ENCODE peak calls at places on chromosomes 7 and 10, in four cellular contexts. One of them, this sample, is unnamed. For H3K4me1, the result is how much of the 10 kb centered on the place peaks cover.

GRCh38 chr10:90289037-90289436 is 568.8 kb downstream of the HTR7 start:
- DNase-seq in BE2C: no peak
- DNase-seq in OCI-LY7: no peak
- DNase-seq in tibial nerve: no peak
- DNase-seq in this sample: no peak

GRCh38 chr10:22599048-22599561 is 115.3 kb downstream of the PIP4K2A start:
- DNase-seq in BE2C: no peak
- DNase-seq in tibial nerve: no peak
- DNase-seq in OCI-LY7: no peak
- DNase-seq in this sample: no peak

GRCh38 chr10:37434091-37434490 is 308.7 kb downstream of the ANKRD30A start:
- DNase-seq in OCI-LY7: no peak
- DNase-seq in BE2C: no peak
- DNase-seq in tibial nerve: no peak
- DNase-seq in this sample: no peak

GRCh38 chr10:123890246-123890645 is 1.4 kb downstream of the CPXM2 start:
- DNase-seq in tibial nerve: no peak
- DNase-seq in BE2C: no peak
- DNase-seq in OCI-LY7: no peak
- DNase-seq in this sample: no peak

GRCh38 chr7:87110778-87111177 is 41.5 kb upstream of the DMTF1 start:
- DNase-seq in tibial nerve: no peak
- DNase-seq in OCI-LY7: no peak
- DNase-seq in BE2C: no peak
- DNase-seq in this sample: no peak

GRCh38 chr10:117537436-117537903 is 5.1 kb upstream of the EMX2 start:
- DNase-seq in tibial nerve: no peak
- DNase-seq in OCI-LY7: no peak
- DNase-seq in BE2C: peak
- DNase-seq in this sample: peak

GRCh38 chr10:109114578-109114977 is 808.7 kb downstream of the XPNPEP1 start:
- DNase-seq in tibial nerve: no peak
- DNase-seq in BE2C: no peak
- DNase-seq in OCI-LY7: no peak
- DNase-seq in this sample: no peak

GRCh38 chr7:79284226-79284625 is 169.2 kb downstream of the MAGI2 start:
- DNase-seq in tibial nerve: no peak
- DNase-seq in BE2C: no peak
- DNase-seq in OCI-LY7: no peak
- DNase-seq in this sample: no peak

GRCh38 chr10:36446873-36447272 is 678.5 kb upstream of the ANKRD30A start:
- DNase-seq in tibial nerve: no peak
- DNase-seq in OCI-LY7: no peak
- DNase-seq in BE2C: peak
- DNase-seq in this sample: peak

GRCh38 chr10:16916496-16916895 is 99.3 kb upstream of the RSU1 start:
- DNase-seq in tibial nerve: no peak
- DNase-seq in BE2C: no peak
- DNase-seq in OCI-LY7: no peak
- DNase-seq in this sample: no peak

GRCh38 chr10:16913266-16913665 is 96.0 kb upstream of the RSU1 start:
- DNase-seq in BE2C: no peak
- DNase-seq in tibial nerve: no peak
- DNase-seq in OCI-LY7: no peak
- DNase-seq in this sample: no peak

GRCh38 chr10:16919076-16919972 is 102.1 kb upstream of the RSU1 start:
- DNase-seq in OCI-LY7: no peak
- DNase-seq in BE2C: no peak
- DNase-seq in tibial nerve: no peak
- DNase-seq in this sample: no peak

GRCh38 chr10:16910795-16911164 is 93.6 kb upstream of the RSU1 start:
- DNase-seq in OCI-LY7: no peak
- DNase-seq in BE2C: no peak
- DNase-seq in tibial nerve: no peak
- DNase-seq in this sample: no peak

GRCh38 chr10:16915308-16915707 is 98.1 kb upstream of the RSU1 start:
- DNase-seq in tibial nerve: no peak
- DNase-seq in BE2C: no peak
- DNase-seq in OCI-LY7: no peak
- DNase-seq in this sample: no peak
- TF ChIP-seq CTCF in tibial nerve: no peak
- TF ChIP-seq CTCF in BE2C: peak
- TF ChIP-seq CTCF in OCI-LY7: peak
- TF ChIP-seq CTCF in this sample: no peak

DNA sequence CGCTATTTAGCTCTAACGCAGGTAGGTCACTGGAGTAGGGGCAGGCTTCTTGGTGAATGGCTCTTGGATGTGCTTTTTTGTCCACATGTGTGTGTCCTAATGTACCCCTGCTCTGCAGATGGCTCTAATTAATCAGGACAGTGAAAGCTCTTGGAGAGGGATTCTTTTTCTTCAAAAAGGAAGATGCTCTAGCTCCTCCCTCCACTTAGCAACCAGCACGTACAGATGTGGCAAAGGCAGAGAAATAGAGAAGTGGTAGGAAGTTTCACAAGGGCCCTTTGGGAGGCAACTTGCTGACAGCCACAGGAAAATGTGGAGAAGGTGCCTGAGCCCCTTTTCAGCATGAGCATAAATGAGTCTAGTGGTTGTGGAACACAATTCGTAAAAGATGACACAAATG is 221.7 kb downstream of the PLXNA4 start:
- DNase-seq in OCI-LY7: no peak
- DNase-seq in BE2C: no peak
- DNase-seq in tibial nerve: no peak
- DNase-seq in this sample: no peak
- H3K4me1 ChIP-seq in OCI-LY7: under half
- H3K4me1 ChIP-seq in BE2C: under half
- H3K4me1 ChIP-seq in tibial nerve: under half
- H3K4me1 ChIP-seq in this sample: under half

DNA sequence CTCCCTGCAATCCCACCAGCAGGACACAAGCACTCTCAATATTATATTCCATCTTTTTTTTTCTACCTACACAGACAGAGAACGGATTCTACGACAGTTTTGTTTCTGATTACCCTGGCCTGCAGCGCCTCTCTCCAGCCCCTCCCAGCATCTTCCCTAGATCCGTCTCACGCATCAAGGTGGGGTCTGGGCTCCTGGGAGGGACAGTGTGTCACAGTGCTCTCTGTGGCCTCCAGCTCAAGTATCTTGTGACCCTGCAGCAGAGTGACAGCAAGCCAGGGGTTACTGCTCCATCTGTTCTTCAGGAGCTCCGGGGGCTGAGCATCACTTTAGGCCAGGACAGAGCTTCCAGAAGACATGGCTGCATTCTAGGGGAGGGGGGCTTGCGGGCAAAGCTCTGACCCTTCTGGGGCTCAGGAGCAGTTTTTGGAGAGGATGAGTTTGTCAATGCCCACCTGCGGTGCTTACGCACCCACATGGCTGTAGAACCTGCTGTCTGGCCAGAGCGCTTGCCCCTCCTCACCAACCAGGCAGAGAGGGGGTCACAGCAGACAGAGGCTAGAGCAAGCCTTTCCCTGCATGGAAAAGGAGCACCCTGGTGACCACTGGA is 22.6 kb downstream of the MYO1G start:
- DNase-seq in OCI-LY7: no peak
- DNase-seq in BE2C: no peak
- DNase-seq in tibial nerve: no peak
- DNase-seq in this sample: no peak
- H3K4me3 ChIP-seq in OCI-LY7: no peak
- H3K4me3 ChIP-seq in BE2C: no peak
- H3K4me3 ChIP-seq in tibial nerve: no peak
- H3K4me3 ChIP-seq in this sample: no peak

GRCh38 chr10:65394898-65395297 is 1530.9 kb upstream of the LRRTM3 start:
- DNase-seq in OCI-LY7: no peak
- DNase-seq in BE2C: no peak
- DNase-seq in tibial nerve: no peak
- DNase-seq in this sample: no peak
- TF ChIP-seq CTCF in OCI-LY7: no peak
- TF ChIP-seq CTCF in BE2C: no peak
- TF ChIP-seq CTCF in tibial nerve: no peak
- TF ChIP-seq CTCF in this sample: no peak

GRCh38 chr10:29623797-29624196 is 11.0 kb downstream of the SVIL start:
- DNase-seq in OCI-LY7: no peak
- DNase-seq in BE2C: no peak
- DNase-seq in tibial nerve: no peak
- DNase-seq in this sample: no peak
- H3K4me1 ChIP-seq in OCI-LY7: under half
- H3K4me1 ChIP-seq in BE2C: under half
- H3K4me1 ChIP-seq in tibial nerve: under half
- H3K4me1 ChIP-seq in this sample: under half

GRCh38 chr10:88964360-88964759 is 11.8 kb upstream of the ACTA2 start:
- DNase-seq in BE2C: no peak
- DNase-seq in tibial nerve: no peak
- DNase-seq in OCI-LY7: no peak
- DNase-seq in this sample: no peak

GRCh38 chr10:88965016-88965415 is 12.4 kb upstream of the ACTA2 start:
- DNase-seq in BE2C: no peak
- DNase-seq in tibial nerve: no peak
- DNase-seq in OCI-LY7: no peak
- DNase-seq in this sample: no peak

GRCh38 chr10:88968316-88968882 is 15.8 kb upstream of the ACTA2 start:
- DNase-seq in BE2C: no peak
- DNase-seq in OCI-LY7: no peak
- DNase-seq in tibial nerve: no peak
- DNase-seq in this sample: no peak

GRCh38 chr10:88963318-88963717 is 10.7 kb upstream of the ACTA2 start:
- DNase-seq in BE2C: no peak
- DNase-seq in OCI-LY7: no peak
- DNase-seq in tibial nerve: no peak
- DNase-seq in this sample: no peak

DNA sequence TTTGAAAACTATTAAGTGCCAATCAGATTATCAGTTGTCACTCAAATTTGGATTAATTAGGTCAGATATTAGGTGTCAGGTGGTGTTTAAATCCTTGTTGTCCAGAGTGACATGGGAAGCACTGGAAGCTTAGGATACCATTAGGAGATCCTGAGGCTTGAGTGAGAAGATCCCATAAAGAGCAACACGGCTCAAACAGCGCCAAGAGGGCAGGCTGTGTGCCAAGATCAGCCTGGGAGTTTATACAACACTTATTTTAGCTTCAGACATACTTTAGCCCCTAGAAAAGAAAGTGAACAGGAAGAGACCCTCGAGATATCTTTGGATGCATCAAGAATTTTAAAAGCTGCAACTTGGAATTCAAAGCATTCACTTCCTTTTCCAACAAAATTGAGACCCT is 14.2 kb upstream of the ACTA2 start:
- DNase-seq in BE2C: no peak
- DNase-seq in OCI-LY7: no peak
- DNase-seq in tibial nerve: no peak
- DNase-seq in this sample: no peak
- H3K4me3 ChIP-seq in BE2C: no peak
- H3K4me3 ChIP-seq in OCI-LY7: no peak
- H3K4me3 ChIP-seq in tibial nerve: no peak
- H3K4me3 ChIP-seq in this sample: no peak

DNA sequence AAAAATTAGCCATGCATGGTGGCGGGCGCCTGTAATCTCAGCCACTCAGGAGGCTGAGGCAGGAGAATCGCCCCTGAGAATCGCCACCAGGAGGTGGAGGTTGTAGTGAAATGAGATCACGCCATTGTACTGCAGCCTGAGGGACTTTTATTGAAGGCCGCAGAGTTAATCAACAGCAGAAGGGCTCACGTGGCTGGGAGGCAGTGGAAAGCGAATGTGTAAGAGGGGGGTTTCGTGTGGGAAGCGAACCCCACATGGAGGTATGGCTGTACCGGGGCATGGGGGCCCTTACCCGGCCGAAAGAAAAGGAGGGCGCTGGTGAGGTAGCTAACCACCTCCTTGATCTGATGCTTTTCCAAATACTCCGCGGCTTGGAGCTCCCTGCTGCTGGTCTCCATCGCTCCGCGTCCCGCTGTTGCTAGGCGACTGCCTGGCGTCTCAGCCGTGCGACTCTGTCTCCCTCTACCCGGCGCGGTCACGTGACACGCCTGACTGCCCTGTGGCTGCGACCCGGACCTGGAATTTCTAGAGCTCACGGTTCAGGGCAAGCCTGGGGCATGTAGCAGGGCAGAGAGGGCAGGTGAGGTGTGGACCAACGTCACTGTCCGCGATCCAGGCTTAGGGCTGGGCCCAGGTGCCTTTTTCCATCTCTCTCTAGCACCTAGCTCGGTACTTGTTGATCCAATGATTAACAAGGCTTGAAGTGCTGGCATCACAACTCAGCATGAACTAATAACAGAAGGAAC is at the start of gene EFCAB10:
- DNase-seq in OCI-LY7: no peak
- DNase-seq in BE2C: peak
- DNase-seq in tibial nerve: no peak
- DNase-seq in this sample: peak
- TF ChIP-seq CTCF in OCI-LY7: no peak
- TF ChIP-seq CTCF in BE2C: peak
- TF ChIP-seq CTCF in tibial nerve: no peak
- TF ChIP-seq CTCF in this sample: no peak

GRCh38 chr10:129476431-129476830 is 9.4 kb downstream of the MGMT start:
- DNase-seq in OCI-LY7: no peak
- DNase-seq in BE2C: no peak
- DNase-seq in tibial nerve: no peak
- DNase-seq in this sample: no peak

GRCh38 chr10:129472696-129473555 is 5.9 kb downstream of the MGMT start:
- DNase-seq in tibial nerve: no peak
- DNase-seq in OCI-LY7: peak
- DNase-seq in BE2C: no peak
- DNase-seq in this sample: no peak

GRCh38 chr10:129471447-129471846 is 4.4 kb downstream of the MGMT start:
- DNase-seq in OCI-LY7: no peak
- DNase-seq in BE2C: no peak
- DNase-seq in tibial nerve: no peak
- DNase-seq in this sample: no peak

GRCh38 chr10:129477051-129477450 is 10.0 kb downstream of the MGMT start:
- DNase-seq in OCI-LY7: no peak
- DNase-seq in tibial nerve: no peak
- DNase-seq in BE2C: no peak
- DNase-seq in this sample: no peak

GRCh38 chr10:129474642-129475041 is 7.6 kb downstream of the MGMT start:
- DNase-seq in tibial nerve: no peak
- DNase-seq in BE2C: no peak
- DNase-seq in OCI-LY7: no peak
- DNase-seq in this sample: no peak
- H3K4me1 ChIP-seq in tibial nerve: under half
- H3K4me1 ChIP-seq in BE2C: under half
- H3K4me1 ChIP-seq in OCI-LY7: under half
- H3K4me1 ChIP-seq in this sample: under half

GRCh38 chr7:69878015-69878414 is 279.7 kb downstream of the AUTS2 start:
- DNase-seq in tibial nerve: no peak
- DNase-seq in BE2C: no peak
- DNase-seq in OCI-LY7: no peak
- DNase-seq in this sample: no peak
- H3K4me3 ChIP-seq in tibial nerve: no peak
- H3K4me3 ChIP-seq in BE2C: no peak
- H3K4me3 ChIP-seq in OCI-LY7: no peak
- H3K4me3 ChIP-seq in this sample: no peak

DNA sequence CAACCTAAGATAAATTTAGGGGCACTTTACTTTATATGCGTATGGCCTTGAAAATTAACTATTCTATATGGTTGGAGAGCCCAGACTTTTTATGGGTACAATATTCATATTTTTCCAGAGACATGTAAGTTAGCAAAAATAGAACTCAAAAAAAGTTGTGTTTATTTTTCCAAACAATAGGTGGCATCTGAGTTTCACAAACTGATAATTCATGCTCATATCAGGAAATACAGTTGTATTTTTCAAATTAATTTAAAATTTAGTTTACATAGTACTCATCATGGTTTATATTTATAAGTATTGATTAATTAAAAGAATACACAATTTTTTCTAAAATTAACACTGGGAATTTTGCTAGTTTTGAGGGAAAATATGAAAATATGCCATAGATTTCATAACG is 34.6 kb downstream of the ANKRD7 start:
- DNase-seq in OCI-LY7: no peak
- DNase-seq in BE2C: no peak
- DNase-seq in tibial nerve: no peak
- DNase-seq in this sample: no peak
- TF ChIP-seq CTCF in OCI-LY7: peak
- TF ChIP-seq CTCF in BE2C: no peak
- TF ChIP-seq CTCF in tibial nerve: no peak
- TF ChIP-seq CTCF in this sample: no peak

This sample was measured in pancreas.